ENCODE peak calls at places on chromosomes 12 and 14, in eight cellular contexts. H, J, N, R, W, F, T and Y are unnamed samples.

GRCh38 chr12:5078423-5078822 is 34.7 kb downstream of the KCNA5 start:
- DNase-seq in R (no peak), H (no peak), N (no peak), J (no peak), F (peak; percentile 69), W (no peak), T (peak; percentile 85), Y (no peak)

GRCh38 chr14:71626281-71626835 is 305.9 kb upstream of the RGS6 start:
- DNase-seq in J (peak; percentile 24), R (no peak), N (no peak), F (no peak), W (no peak), T (no peak), H (no peak), Y (no peak)

GRCh38 chr12:52603314-52603713 is 2.1 kb upstream of the KRT72 start:
- DNase-seq in J (no peak), R (no peak), F (no peak), W (no peak), T (no peak), N (no peak), H (no peak), Y (no peak)

GRCh38 chr14:104280902-104281767 is 142.7 kb downstream of the KIF26A start:
- DNase-seq in W (peak; percentile 42), F (no peak), N (no peak), T (no peak), J (no peak), R (no peak), H (no peak), Y (no peak)

GRCh38 chr14:68940614-68941185 is 38.4 kb downstream of the ACTN1 start:
- DNase-seq in W (no peak), T (no peak), J (no peak), F (no peak), R (no peak), N (no peak), H (no peak), Y (no peak)

GRCh38 chr12:51820721-51821422 is 27.6 kb downstream of the FIGNL2 start:
- DNase-seq in H (peak; percentile 36), W (peak; percentile 78), J (peak; percentile 60), F (no peak), N (no peak), T (peak; percentile 52), R (peak; percentile 84), Y (peak; percentile 90)

GRCh38 chr12:5391638-5392037 is 40.3 kb upstream of the NTF3 start:
- DNase-seq in R (no peak), N (no peak), J (peak; percentile 21), W (no peak), F (no peak), T (no peak), H (no peak), Y (no peak)

GRCh38 chr14:32560213-32560857 is 231.2 kb downstream of the AKAP6 start:
- DNase-seq in W (no peak), N (peak; percentile 69), H (peak; percentile 56), T (peak; percentile 55), F (peak; percentile 59), R (peak; percentile 88), J (peak; percentile 82), Y (peak; percentile 61)

GRCh38 chr12:4001869-4002268 is 128.7 kb upstream of the PARP11 start:
- DNase-seq in T (no peak), N (no peak), J (no peak), R (no peak), W (no peak), F (no peak), H (no peak), Y (no peak)

GRCh38 chr12:47307680-47308399 is 228.1 kb upstream of the AMIGO2 start:
- DNase-seq in W (no peak), J (peak; percentile 73), N (no peak), R (peak; percentile 75), H (peak; percentile 70), T (no peak), F (peak; percentile 38), Y (peak; percentile 54)

GRCh38 chr12:49662998-49663843 is 39.9 kb downstream of the PRPF40B start:
- DNase-seq in N (peak; percentile 84), R (peak; percentile 83), T (peak; percentile 91), F (peak; percentile 75), W (peak; percentile 75), H (peak; percentile 89), J (peak; percentile 86), Y (peak; percentile 94)

GRCh38 chr12:13503094-13503835 is 306.7 kb downstream of the EMP1 start:
- DNase-seq in J (no peak), N (no peak), F (no peak), T (no peak), R (no peak), H (no peak), W (no peak), Y (no peak)

GRCh38 chr14:30957813-30958370 is 67.6 kb upstream of the AP4S1 start:
- DNase-seq in F (no peak), N (no peak), R (no peak), W (no peak), T (no peak), J (no peak), H (no peak), Y (no peak)

GRCh38 chr14:59728294-59728693 is 142.3 kb downstream of the RTN1 start:
- DNase-seq in W (no peak), J (no peak), T (no peak), H (no peak), F (no peak), N (no peak), R (no peak), Y (no peak)

GRCh38 chr12:52018448-52019122 is 11.8 kb downstream of the TAMALIN start:
- DNase-seq in W (no peak), R (no peak), F (no peak), J (no peak), H (no peak), N (no peak), T (no peak), Y (no peak)

GRCh38 chr12:50786498-50787231 is 22.8 kb downstream of the ATF1 start:
- DNase-seq in T (no peak), J (peak; percentile 97), R (peak; percentile 14), W (no peak), F (no peak), N (no peak), H (no peak), Y (no peak)

GRCh38 chr12:20369164-20370000 is 1.0 kb downstream of the PDE3A start:
- DNase-seq in N (peak; percentile 94), F (peak; percentile 80), R (peak; percentile 79), H (no peak), W (peak; percentile 59), T (peak; percentile 84), J (peak; percentile 39), Y (no peak)

GRCh38 chr12:20370841-20371240 is 2.5 kb downstream of the PDE3A start:
- DNase-seq in T (no peak), F (no peak), N (no peak), W (no peak), H (no peak), J (no peak), R (no peak), Y (no peak)

GRCh38 chr12:20367731-20368652 is at the start of gene PDE3A:
- DNase-seq in T (peak; percentile 74), F (peak; percentile 71), W (peak; percentile 50), N (peak; percentile 90), H (no peak), J (peak; percentile 73), R (peak; percentile 93), Y (no peak)

GRCh38 chr12:20368653-20369163 is 371 bp downstream of the PDE3A start:
- DNase-seq in T (peak; percentile 31), H (no peak), N (peak; percentile 78), F (peak; percentile 23), J (peak; percentile 37), R (peak; percentile 69), W (no peak), Y (no peak)

DNA sequence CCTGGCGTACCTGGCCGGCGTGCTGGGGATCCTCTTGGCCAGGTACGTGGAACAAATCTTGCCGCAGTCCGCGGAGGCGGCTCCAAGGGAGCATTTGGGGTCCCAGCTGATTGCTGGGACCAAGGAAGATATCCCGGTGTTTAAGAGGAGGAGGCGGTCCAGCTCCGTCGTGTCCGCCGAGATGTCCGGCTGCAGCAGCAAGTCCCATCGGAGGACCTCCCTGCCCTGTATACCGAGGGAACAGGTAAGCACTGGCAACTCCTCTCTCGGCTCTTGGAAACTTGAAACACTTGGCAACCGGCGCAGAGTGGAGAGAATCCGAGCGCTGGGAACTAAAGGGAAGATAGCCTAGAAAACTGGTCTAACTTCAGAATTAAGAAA is 1.7 kb downstream of the PDE3A start:
- DNase-seq in W (peak; percentile 41), R (peak; percentile 70), F (peak; percentile 46), J (no peak), H (no peak), T (peak; percentile 55), N (peak; percentile 84), Y (no peak)
- H3K4me3 ChIP-seq in W (peak overlapping the region; percentile 62), R (peak overlapping the region; percentile 82), F (peak overlapping the region; percentile 89), J (peak overlapping the region; percentile 89), H (no peak overlapping the region), T (peak overlapping the region; percentile 41), N (peak overlapping the region; percentile 81), Y (no peak overlapping the region)

DNA sequence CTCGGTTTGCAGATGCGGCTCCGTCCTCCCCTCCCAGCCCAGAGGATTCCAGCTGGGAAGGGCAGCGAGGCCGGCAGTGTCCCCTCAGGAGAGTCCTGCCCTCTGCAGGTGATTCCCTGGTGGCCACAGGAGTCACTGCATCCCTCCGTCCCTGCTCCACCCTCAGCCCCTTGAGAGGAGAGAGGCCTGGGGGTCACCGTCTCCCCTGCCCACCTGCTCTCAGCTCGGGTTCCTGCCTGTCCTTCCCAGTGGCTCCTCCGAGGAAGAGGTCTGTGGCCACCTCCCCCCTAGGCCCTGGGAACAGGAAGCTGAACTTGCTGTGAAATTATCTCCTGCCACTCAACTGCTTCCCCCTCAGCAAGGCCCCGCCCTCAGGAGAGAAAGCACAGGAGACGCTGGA is 12.9 kb upstream of the GALNT9 start:
- DNase-seq in H (no peak), W (no peak), J (no peak), R (peak; percentile 73), N (no peak), F (no peak), T (no peak), Y (peak; percentile 10)
- TF ChIP-seq CTCF in H (peak; percentile 87), W (no peak), J (peak; percentile 15), R (peak; percentile 72), N (peak; percentile 18), F (no peak), T (peak; percentile 12), Y (peak; percentile 53)

DNA sequence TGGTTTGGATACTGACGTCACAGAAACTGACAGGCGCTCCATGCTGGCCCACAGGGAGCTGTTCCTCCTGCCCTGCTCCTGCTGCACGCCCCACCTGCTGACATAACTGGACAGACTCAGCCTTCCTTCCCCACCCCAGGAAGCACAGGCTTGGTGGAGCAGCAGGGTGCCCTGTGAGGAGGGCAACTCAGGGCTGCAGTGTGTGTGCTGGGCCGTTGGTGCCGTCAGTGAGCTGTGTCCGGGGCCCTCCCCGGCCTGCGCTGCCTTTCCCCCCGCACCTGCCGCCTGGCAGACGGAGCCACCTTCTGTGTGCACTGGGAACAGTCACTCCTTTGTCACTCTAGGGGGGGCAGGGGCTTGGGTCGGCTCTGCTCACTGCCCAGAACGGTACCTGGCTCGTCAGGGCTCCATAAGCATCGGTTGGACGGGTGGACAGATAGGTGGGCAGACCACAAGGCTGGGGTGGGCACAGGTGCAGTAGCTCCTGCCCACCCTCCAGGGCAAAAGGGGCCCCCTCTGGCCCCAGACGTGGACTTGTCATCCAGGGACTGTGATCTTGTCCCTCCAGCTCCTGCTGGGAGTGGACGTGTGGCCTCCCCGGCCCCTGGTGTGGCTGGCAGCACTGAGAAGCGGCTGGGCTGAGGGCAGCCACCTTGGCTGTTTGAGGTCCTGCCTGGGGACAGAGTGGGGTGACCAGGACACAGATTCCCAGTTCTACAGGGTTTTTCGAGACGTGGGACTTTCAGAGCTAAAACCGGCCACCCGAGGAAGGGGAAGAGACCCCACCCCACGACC is 32.8 kb downstream of the FBRSL1 start:
- DNase-seq in N (no peak), R (no peak), J (no peak), W (no peak), T (no peak), H (no peak), F (no peak), Y (no peak)
- H3K4me3 ChIP-seq in N (no peak overlapping the region), R (no peak overlapping the region), J (no peak overlapping the region), W (no peak overlapping the region), T (no peak overlapping the region), H (no peak overlapping the region), F (no peak overlapping the region), Y (no peak overlapping the region)

GRCh38 chr14:72926292-72927028 is at the start of gene DCAF4:
- DNase-seq in R (peak; percentile 100), J (peak; percentile 98), F (peak; percentile 98), T (peak; percentile 97), H (peak; percentile 97), W (peak; percentile 98), N (peak; percentile 98), Y (peak; percentile 94)
- TF ChIP-seq CTCF in R (no peak), J (no peak), F (no peak), T (no peak), H (no peak), W (no peak), N (no peak), Y (no peak)